ENCODE peak calls at places on chromosomes 13 and 19, in eight cellular contexts. K is endothelial cell, L is heart left ventricle, I is AG09319, M is heart right ventricle, N is Calu3, D is body of pancreas, O is A549. J is an unnamed sample.

GRCh38 chr19:6249296-6249695 is 30.5 kb downstream of the MLLT1 start:
- DNase-seq in O (no peak), L (no peak), K (no peak), N (no peak), I (no peak), M (no peak), D (no peak), J (no peak)

GRCh38 chr13:95420501-95420900 is 119.2 kb upstream of the ABCC4 start:
- DNase-seq in I (no peak), N (no peak), D (no peak), M (no peak), O (no peak), L (no peak), K (peak; percentile 24), J (no peak)

GRCh38 chr19:2221918-2222317 is 14.2 kb downstream of the PLEKHJ1 start:
- DNase-seq in O (no peak), I (no peak), K (peak; percentile 40), L (no peak), N (no peak), M (no peak), D (no peak), J (no peak)

GRCh38 chr13:93689333-93689732 is 462.7 kb downstream of the GPC6 start:
- DNase-seq in I (no peak), L (no peak), N (no peak), O (no peak), M (no peak), D (no peak), K (no peak), J (no peak)

GRCh38 chr13:65803706-65804392 is 1426.3 kb downstream of the PCDH9 start:
- DNase-seq in L (no peak), O (no peak), K (no peak), D (no peak), M (no peak), N (no peak), I (no peak), J (no peak)

GRCh38 chr19:5691205-5691929 is 1.3 kb downstream of the RPL36 start:
- DNase-seq in L (peak; percentile 79), N (peak; percentile 49), I (peak; percentile 28), M (peak; percentile 70), O (no peak), K (no peak), D (peak; percentile 73), J (no peak)

GRCh38 chr19:48874309-48875135 is 2.3 kb downstream of the PPP1R15A start:
- DNase-seq in I (no peak), N (no peak), K (no peak), O (peak; percentile 52), D (peak; percentile 38), M (peak; percentile 47), L (peak; percentile 77), J (no peak)

GRCh38 chr13:50617134-50617721 is 226.3 kb downstream of the DLEU7 start:
- DNase-seq in K (no peak), I (no peak), L (no peak), D (no peak), M (no peak), N (no peak), O (no peak), J (no peak)

GRCh38 chr19:32691952-32692726 is 518 bp downstream of the NUDT19 start:
- DNase-seq in L (peak; percentile 84), D (peak; percentile 58), O (no peak), K (peak; percentile 56), M (peak; percentile 67), I (peak; percentile 22), N (peak; percentile 63), J (peak; percentile 60)

GRCh38 chr19:18294467-18294864 is 13.0 kb upstream of the JUND start:
- DNase-seq in I (no peak), M (no peak), L (peak; percentile 77), D (peak; percentile 64), K (no peak), N (no peak), O (no peak), J (no peak)

GRCh38 chr13:23660249-23660648 is 90.0 kb downstream of the TNFRSF19 start:
- DNase-seq in D (no peak), N (no peak), O (no peak), M (no peak), K (no peak), L (no peak), I (no peak), J (no peak)

GRCh38 chr19:8438236-8438635 is 6.5 kb upstream of the HNRNPM start:
- DNase-seq in K (no peak), O (no peak), M (no peak), N (no peak), I (no peak), L (no peak), D (no peak), J (no peak)

GRCh38 chr13:30576528-30576927 is 41.2 kb upstream of the USPL1 start:
- DNase-seq in O (no peak), K (no peak), L (no peak), I (no peak), N (no peak), M (no peak), D (peak; percentile 19), J (no peak)

GRCh38 chr13:25371608-25372274 is at the start of gene ATP8A2:
- DNase-seq in M (no peak), N (no peak), O (no peak), D (no peak), I (no peak), K (peak; percentile 23), L (no peak), J (peak; percentile 60)

GRCh38 chr19:29663861-29664752 is 1.2 kb upstream of the PLEKHF1 start:
- DNase-seq in K (no peak), M (no peak), O (no peak), D (no peak), N (no peak), I (no peak), L (no peak), J (no peak)

GRCh38 chr19:53808710-53809125 is 15.4 kb downstream of the NLRP12 start:
- DNase-seq in D (no peak), N (peak; percentile 38), O (peak; percentile 52), L (no peak), I (peak; percentile 29), M (no peak), K (peak; percentile 40), J (no peak)

GRCh38 chr19:44577566-44577874 is 35.8 kb upstream of the IGSF23 start:
- DNase-seq in D (no peak), O (no peak), M (no peak), L (no peak), K (no peak), I (no peak), N (no peak), J (no peak)

GRCh38 chr13:26541678-26542553 is 15.6 kb upstream of the WASF3 start:
- DNase-seq in I (no peak), D (no peak), M (no peak), N (no peak), L (no peak), K (no peak), O (no peak), J (no peak)

GRCh38 chr13:39394811-39395685 is 207.9 kb downstream of the LHFPL6 start:
- DNase-seq in O (no peak), I (no peak), M (no peak), K (no peak), N (no peak), D (no peak), L (no peak), J (no peak)

DNA sequence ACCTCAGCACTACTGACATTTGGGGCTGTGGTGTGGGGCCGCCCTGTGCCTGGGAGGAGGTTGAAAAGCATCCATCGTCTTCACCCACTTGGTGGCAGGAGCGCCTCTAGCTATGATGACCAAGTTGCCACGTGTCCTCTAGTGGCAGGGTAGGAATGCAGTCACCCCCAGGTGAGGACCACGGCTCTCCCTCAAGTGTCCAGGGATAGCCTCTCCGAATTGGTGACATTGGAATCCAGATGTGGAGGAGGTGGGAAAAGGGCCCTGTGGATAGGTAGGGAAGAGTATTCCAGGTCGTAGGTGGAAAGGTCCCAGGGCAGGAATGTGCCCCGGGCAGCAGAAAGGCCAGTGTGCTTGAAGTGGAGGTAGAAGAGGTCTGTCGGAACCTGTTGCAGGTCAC is 37.6 kb downstream of the ARHGEF18 start:
- DNase-seq in I (no peak), N (no peak), K (no peak), L (no peak), O (peak; percentile 37), D (no peak), M (no peak), J (no peak)
- TF ChIP-seq CTCF in I (no peak), N (no peak), K (no peak), L (no peak), O (peak; percentile 27), D (no peak), M (no peak), J (no peak)

GRCh38 chr19:50025022-50025793 is at the start of gene VRK3:
- DNase-seq in D (peak; percentile 100), K (peak; percentile 97), L (peak; percentile 99), M (peak; percentile 99), I (peak; percentile 100), N (peak; percentile 99), O (peak; percentile 100), J (peak; percentile 99)
- TF ChIP-seq CTCF in D (no peak), K (no peak), L (no peak), M (no peak), I (no peak), N (no peak), O (no peak), J (no peak)

DNA sequence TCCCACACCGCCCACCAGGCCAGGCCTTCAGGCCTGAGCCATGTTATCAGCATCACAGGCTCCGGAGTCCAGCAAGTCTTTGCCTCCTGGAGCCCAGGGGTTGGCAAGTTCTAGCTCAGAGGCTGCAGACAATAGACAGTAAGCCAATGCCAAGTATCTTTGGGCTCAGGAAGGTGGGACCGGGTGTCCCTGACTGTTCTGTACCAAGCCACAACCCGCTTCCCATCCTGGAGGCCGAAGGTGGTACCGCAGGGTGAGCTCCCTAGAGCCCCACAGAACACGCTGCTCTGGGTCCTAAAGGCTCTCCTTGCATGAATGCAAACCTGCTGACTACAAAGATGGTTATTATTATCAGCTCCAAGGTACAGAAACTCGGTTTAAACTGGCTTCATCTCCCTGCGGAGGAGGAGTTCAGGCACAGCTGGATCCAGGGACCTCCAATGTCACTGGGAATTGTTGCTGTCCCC is 5.5 kb upstream of the FSTL3 start:
- DNase-seq in L (no peak), N (no peak), D (no peak), I (no peak), K (no peak), M (no peak), O (peak; percentile 22), J (no peak)
- TF ChIP-seq CTCF in L (peak; percentile 5), N (no peak), D (no peak), I (no peak), K (peak; percentile 41), M (no peak), O (no peak), J (peak; percentile 26)

DNA sequence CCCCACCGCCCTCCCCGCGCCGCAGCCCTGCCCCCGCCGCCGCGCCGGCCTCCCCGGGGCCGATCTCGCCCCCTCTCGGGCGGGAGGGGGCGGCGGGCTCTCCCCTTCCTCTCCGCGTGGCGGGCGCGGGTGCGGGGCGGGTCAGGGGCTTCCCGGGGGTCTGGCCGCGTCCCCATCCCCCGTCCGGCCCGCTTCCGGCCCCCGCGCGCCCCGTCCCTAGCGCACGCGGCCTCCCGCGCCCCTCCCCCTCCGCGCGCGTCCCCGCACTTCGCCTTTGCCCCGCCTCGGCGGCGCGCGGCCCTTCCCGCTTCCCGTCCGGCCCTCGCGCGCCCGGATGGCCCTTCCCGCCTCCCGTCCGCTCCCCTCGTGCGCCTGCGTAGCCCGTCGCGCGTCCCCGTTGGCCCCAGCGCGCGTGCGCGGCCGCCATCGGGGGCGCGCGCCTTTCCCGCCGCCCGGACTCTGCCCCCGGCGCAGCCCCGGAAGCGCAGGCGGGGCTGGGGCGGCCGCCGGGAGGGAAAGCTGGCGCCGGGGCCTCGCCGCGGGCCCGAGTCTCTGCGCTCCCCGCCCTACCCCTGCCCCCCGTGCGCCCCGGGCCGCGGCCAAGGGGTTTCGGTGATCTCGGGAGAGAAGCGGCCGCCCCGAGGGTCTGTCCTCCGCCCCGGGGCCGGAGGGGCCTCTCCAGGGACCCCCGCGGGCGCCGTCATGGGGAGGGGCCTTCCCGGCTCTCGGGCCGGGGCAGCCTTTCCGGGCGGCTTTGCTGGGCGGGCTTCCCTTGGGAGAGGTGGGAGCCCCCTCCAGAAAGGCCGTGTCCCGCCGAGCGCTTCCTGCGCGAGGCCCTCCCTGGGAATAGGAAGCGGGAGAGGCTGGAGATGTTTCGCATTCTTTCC is 519 bp downstream of the PTBP1 start:
- DNase-seq in L (peak; percentile 96), O (peak; percentile 67), N (peak; percentile 90), M (peak; percentile 93), I (peak; percentile 68), K (peak; percentile 88), D (peak; percentile 92), J (peak; percentile 81)
- TF ChIP-seq CTCF in L (no peak), O (no peak), N (no peak), M (no peak), I (no peak), K (no peak), D (peak; percentile 40), J (no peak)